ENCODE peak calls at places on chromosomes 1 and 21, in nine cellular contexts. A is ovary, H is PC-3, Y is heart left ventricle, L is adrenal gland, P is foreskin fibroblast, C is cardiac muscle cell, X is AG04450, T is neural progenitor cell. R is an unnamed sample.

GRCh38 chr1:64133036-64133435 is 70.4 kb upstream of the UBE2U start:
- DNase-seq in A (no peak), H (peak), Y (no peak), L (no peak), P (peak), C (peak), X (peak), T (no peak), R (peak)

GRCh38 chr1:7110306-7110705 is 325.1 kb downstream of the CAMTA1 start:
- DNase-seq in A (no peak), H (peak), Y (no peak), L (no peak), P (no peak), C (no peak), X (no peak), T (no peak), R (peak)

GRCh38 chr1:198763298-198763714 is 124.5 kb downstream of the PTPRC start:
- DNase-seq in A (no peak), H (peak), Y (no peak), L (no peak), P (peak), C (no peak), X (no peak), T (no peak), R (no peak)

GRCh38 chr1:153768316-153769126 is 6.7 kb upstream of the SLC27A3 start:
- DNase-seq in A (no peak), H (no peak), Y (no peak), L (no peak), P (no peak), C (no peak), X (no peak), T (no peak), R (no peak)

GRCh38 chr1:10724052-10724494 is 72.4 kb downstream of the CASZ1 start:
- DNase-seq in A (no peak), H (peak), Y (peak), L (no peak), P (peak), C (peak), X (peak), T (no peak), R (peak)

GRCh38 chr1:162950187-162950586 is 89.2 kb upstream of the CCDC190 start:
- DNase-seq in A (no peak), H (no peak), Y (no peak), L (no peak), P (no peak), C (no peak), X (no peak), T (no peak), R (no peak)

GRCh38 chr1:61337471-61337870 is 255.1 kb downstream of the NFIA start:
- DNase-seq in A (no peak), H (no peak), Y (no peak), L (no peak), P (no peak), C (peak), X (no peak), T (no peak), R (peak)

GRCh38 chr1:51298322-51298705 is 32.0 kb downstream of the TTC39A start:
- DNase-seq in A (no peak), H (no peak), Y (no peak), L (no peak), P (no peak), C (no peak), X (no peak), T (no peak), R (no peak)

GRCh38 chr1:66244429-66244828 is 289.5 kb upstream of the SGIP1 start:
- DNase-seq in A (no peak), H (no peak), Y (no peak), L (no peak), P (peak), C (no peak), X (no peak), T (no peak), R (no peak)

GRCh38 chr1:51627672-51628071 is 10.8 kb downstream of the OSBPL9 start:
- DNase-seq in A (no peak), H (peak), Y (no peak), L (no peak), P (peak), C (peak), X (no peak), T (peak), R (no peak)

GRCh38 chr1:181077576-181078242 is 10.8 kb upstream of the IER5 start:
- DNase-seq in A (no peak), H (peak), Y (no peak), L (no peak), P (peak), C (peak), X (peak), T (no peak), R (no peak)

GRCh38 chr1:154988053-154988954 is 5.1 kb upstream of the LENEP start:
- DNase-seq in A (no peak), H (no peak), Y (no peak), L (no peak), P (no peak), C (no peak), X (no peak), T (no peak), R (no peak)

GRCh38 chr21:21101911-21102310 is 103.7 kb downstream of the NCAM2 start:
- DNase-seq in A (no peak), H (peak), Y (no peak), L (peak), P (peak), C (peak), X (peak), T (peak), R (no peak)

GRCh38 chr1:112852276-112852675 is 103.7 kb downstream of the SLC16A1 start:
- DNase-seq in A (no peak), H (no peak), Y (no peak), L (no peak), P (no peak), C (no peak), X (no peak), T (no peak), R (no peak)

GRCh38 chr1:4210043-4210442 is 310.0 kb upstream of the C1orf174 start:
- DNase-seq in A (no peak), H (no peak), Y (no peak), L (no peak), P (no peak), C (no peak), X (no peak), T (no peak), R (no peak)

GRCh38 chr21:16169102-16169511 is 439.3 kb downstream of the USP25 start:
- DNase-seq in A (no peak), H (no peak), Y (no peak), L (no peak), P (peak), C (no peak), X (no peak), T (no peak), R (no peak)

GRCh38 chr1:168360151-168360550 is 79.5 kb downstream of the TBX19 start:
- DNase-seq in A (no peak), H (no peak), Y (no peak), L (no peak), P (peak), C (peak), X (no peak), T (no peak), R (no peak)

GRCh38 chr1:63367218-63368103 is at the start of gene ALG6:
- DNase-seq in A (peak), H (peak), Y (peak), L (peak), P (peak), C (peak), X (peak), T (peak), R (peak)

GRCh38 chr1:207519505-207520399 is 23.8 kb downstream of the CR1 start:
- DNase-seq in A (no peak), H (no peak), Y (no peak), L (no peak), P (peak), C (peak), X (no peak), T (no peak), R (no peak)

GRCh38 chr1:233087001-233087881 is 136.8 kb downstream of the NTPCR start:
- DNase-seq in A (no peak), H (no peak), Y (no peak), L (no peak), P (no peak), C (no peak), X (no peak), T (peak), R (no peak)

DNA sequence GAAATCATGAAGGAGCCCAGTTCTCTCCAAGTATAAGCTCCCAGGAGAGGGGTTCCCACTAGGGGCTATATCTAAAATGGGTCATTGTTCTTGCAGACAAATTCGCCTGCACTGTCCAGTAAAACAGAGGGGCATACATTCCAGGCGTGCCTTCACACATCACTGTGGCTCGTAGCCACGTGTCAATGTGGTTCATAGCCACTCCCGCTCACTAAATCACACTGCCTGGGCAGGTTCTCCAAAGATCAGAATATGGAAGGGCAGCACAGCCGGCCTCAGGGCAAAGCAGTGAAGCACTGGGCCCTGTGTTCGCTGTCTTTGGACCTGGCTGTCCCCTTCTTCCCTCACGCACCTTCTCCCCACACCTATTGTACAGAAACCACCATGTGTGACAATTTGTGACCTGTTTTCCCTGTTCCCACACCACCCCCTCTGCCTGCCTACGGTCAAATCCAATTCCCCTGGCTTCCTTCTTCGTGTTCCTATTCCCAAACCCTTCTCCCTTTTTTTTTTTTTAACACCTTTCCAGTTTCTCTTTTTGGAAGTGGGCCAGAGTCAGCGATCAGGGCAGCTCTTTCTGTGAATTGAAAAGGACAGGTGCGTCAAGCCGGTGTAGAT is 26.9 kb upstream of the ABCG1 start:
- DNase-seq in A (no peak), H (peak), Y (no peak), L (no peak), P (no peak), C (no peak), X (no peak), T (no peak), R (no peak)
- TF ChIP-seq CTCF in A (no peak), H (no peak), Y (no peak), L (no peak), P (no peak), C (no peak), X (no peak), T (no peak), R (no peak)

DNA sequence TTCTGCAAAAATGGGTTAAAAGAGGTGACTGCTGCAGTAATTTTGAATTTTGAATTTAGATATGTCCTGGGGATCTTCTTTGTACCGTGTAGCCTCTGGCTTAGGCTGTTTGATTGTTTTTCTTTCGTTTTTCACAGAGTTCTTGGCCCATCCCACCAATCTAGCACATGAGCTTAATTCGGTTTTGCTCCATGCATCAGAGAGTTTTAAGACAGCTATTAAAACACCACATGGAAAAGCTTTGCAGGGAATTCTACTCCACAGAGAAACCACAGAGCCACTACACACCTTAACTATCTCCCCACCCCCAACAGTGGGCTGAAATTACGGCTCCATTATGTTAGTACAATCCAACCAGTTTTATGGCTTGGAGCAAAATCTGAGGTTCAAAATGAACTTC is 25.4 kb downstream of the SPAG17 start:
- DNase-seq in A (no peak), H (no peak), Y (no peak), L (no peak), P (no peak), C (no peak), X (no peak), T (no peak), R (peak)
- H3K4me3 ChIP-seq in A (no peak), H (no peak), Y (peak), L (no peak), P (peak), C (no peak), X (no peak), T (no peak), R (peak)

GRCh38 chr1:68148631-68149030 is 83.7 kb downstream of the WLS start:
- DNase-seq in A (no peak), H (no peak), Y (no peak), L (no peak), P (no peak), C (no peak), X (no peak), T (no peak), R (no peak)
- TF ChIP-seq CTCF in A (no peak), H (no peak), Y (no peak), L (no peak), P (no peak), C (no peak), X (no peak), T (no peak), R (no peak)

GRCh38 chr1:16015960-16016901 is 1.6 kb downstream of the HSPB7 start:
- DNase-seq in A (peak), H (no peak), Y (peak), L (peak), P (no peak), C (no peak), X (no peak), T (no peak), R (no peak)

GRCh38 chr1:16018308-16018707 is 465 bp upstream of the HSPB7 start:
- DNase-seq in A (no peak), H (no peak), Y (no peak), L (no peak), P (no peak), C (no peak), X (no peak), T (no peak), R (no peak)

GRCh38 chr1:16017461-16018303 is at the start of gene HSPB7:
- DNase-seq in A (peak), H (no peak), Y (peak), L (peak), P (peak), C (peak), X (no peak), T (peak), R (no peak)

GRCh38 chr1:16015491-16015890 is 2.4 kb downstream of the HSPB7 start:
- DNase-seq in A (peak), H (no peak), Y (no peak), L (no peak), P (no peak), C (no peak), X (no peak), T (no peak), R (no peak)

DNA sequence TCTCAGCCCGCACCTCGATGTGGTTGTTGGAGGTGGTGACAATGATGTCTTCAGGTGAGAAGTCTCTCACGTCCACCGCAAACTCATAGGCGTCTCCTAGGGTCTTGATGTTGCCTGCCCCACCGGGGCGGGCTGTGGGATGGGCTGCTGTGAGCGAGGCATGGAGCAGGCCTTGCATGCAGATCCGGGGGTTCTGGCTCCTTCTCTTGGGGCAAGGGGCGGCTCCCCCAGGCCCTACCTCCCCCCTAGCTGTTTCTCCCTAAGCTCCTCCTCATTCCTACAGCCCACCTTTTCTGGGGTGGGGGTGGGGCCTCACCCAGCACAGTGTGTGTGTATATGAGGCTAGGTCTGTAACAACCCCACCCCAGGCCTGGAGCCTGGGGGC is 775 bp downstream of the HSPB7 start:
- DNase-seq in A (peak), H (no peak), Y (no peak), L (no peak), P (no peak), C (no peak), X (no peak), T (no peak), R (no peak)
- H3K4me3 ChIP-seq in A (peak), H (no peak), Y (peak), L (no peak), P (peak), C (peak), X (no peak), T (no peak), R (no peak)

GRCh38 chr1:15475737-15476314 is at the start of gene CELA2B:
- DNase-seq in A (no peak), H (no peak), Y (no peak), L (no peak), P (no peak), C (peak), X (no peak), T (no peak), R (no peak)

GRCh38 chr1:15468145-15468544 is 7.8 kb upstream of the CELA2B start:
- DNase-seq in A (no peak), H (no peak), Y (no peak), L (no peak), P (no peak), C (no peak), X (no peak), T (no peak), R (no peak)

GRCh38 chr1:15465674-15466073 is 9.1 kb downstream of the CELA2A start:
- DNase-seq in A (no peak), H (no peak), Y (no peak), L (no peak), P (no peak), C (no peak), X (no peak), T (no peak), R (no peak)

GRCh38 chr1:15472595-15472994 is 3.3 kb upstream of the CELA2B start:
- DNase-seq in A (no peak), H (no peak), Y (no peak), L (no peak), P (no peak), C (no peak), X (no peak), T (no peak), R (no peak)

DNA sequence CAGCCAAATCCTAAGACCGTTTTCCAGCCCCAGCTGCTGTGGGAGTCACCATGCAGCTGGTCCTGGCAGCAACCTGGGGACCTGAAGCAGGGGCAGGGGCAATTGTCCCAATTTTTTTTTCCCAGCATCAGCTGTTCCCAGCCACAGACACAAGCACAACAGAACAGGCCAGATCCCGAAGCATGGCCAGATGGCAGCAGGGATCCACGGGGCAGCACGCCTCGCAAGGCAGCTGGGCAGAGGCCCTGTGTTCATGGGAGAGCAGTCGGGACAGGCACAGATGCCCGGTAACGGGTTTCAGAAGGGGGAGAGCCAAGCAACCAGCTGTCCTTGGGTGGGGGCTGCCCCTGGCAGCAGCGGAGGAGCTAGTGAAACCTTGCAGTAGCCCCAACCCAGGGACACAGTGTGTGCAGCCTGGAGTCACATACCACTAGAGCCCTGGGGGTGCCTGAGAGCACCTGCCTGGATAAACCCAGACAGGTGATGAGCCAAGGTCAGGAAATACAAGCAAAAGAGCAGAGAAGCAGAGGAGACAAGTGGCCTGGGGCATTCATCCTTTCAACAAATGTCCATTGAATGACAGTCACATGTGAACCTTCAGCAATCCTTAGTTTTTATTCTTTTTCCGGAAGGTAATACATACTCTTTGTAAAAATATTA is 5.9 kb upstream of the CELA2B start:
- DNase-seq in A (no peak), H (no peak), Y (no peak), L (no peak), P (no peak), C (no peak), X (no peak), T (no peak), R (no peak)
- TF ChIP-seq CTCF in A (no peak), H (no peak), Y (no peak), L (no peak), P (no peak), C (no peak), X (no peak), T (no peak), R (no peak)

DNA sequence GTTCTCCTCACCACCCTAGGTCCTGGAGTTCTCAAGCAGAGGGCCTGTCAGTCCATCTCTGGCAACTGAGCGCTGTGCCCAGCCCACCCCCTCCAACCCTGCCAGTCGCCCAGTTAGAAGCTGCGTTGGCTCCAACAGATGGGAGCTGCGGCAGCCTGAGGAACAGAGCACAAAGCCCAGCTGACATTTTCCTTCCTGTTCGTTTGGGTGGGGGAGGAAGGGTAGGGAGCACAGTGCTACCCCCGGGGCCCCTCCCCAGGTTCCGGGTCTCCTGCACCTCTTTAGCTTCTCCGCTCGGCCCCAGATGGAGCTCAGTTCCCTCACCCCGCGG is 1.4 kb downstream of the LRRN2 start:
- DNase-seq in A (no peak), H (no peak), Y (no peak), L (no peak), P (no peak), C (no peak), X (no peak), T (no peak), R (no peak)
- H3K4me3 ChIP-seq in A (peak), H (peak), Y (peak), L (no peak), P (no peak), C (peak), X (no peak), T (peak), R (peak)

R was measured in epithelial cell of proximal tubule.